ENCODE peak calls at places on chromosome 1, in seven cellular contexts. One of them, this sample, is unnamed.

GRCh38 chr1:215439549-215439948 is 127.6 kb upstream of the KCTD3 start:
- DNase-seq in mammary epithelial cell: no peak
- DNase-seq in osteocyte: no peak
- DNase-seq in M059J: no peak
- DNase-seq in NAMALWA: no peak
- DNase-seq in NCI-H510A treated with DMSO at 0.1 percent for 48 hours: no peak
- DNase-seq in LHCN-M2: no peak
- DNase-seq in this sample: no peak

GRCh38 chr1:206924549-206925115 is 2.9 kb upstream of the FCMR start:
- DNase-seq in mammary epithelial cell: no peak
- DNase-seq in osteocyte: no peak
- DNase-seq in M059J: no peak
- DNase-seq in NAMALWA: no peak
- DNase-seq in NCI-H510A treated with DMSO at 0.1 percent for 48 hours: no peak
- DNase-seq in LHCN-M2: no peak
- DNase-seq in this sample: peak

GRCh38 chr1:55172272-55172671 is 42.9 kb downstream of the USP24 start:
- DNase-seq in mammary epithelial cell: no peak
- DNase-seq in osteocyte: no peak
- DNase-seq in M059J: no peak
- DNase-seq in NAMALWA: no peak
- DNase-seq in NCI-H510A treated with DMSO at 0.1 percent for 48 hours: no peak
- DNase-seq in LHCN-M2: peak
- DNase-seq in this sample: no peak

GRCh38 chr1:154520333-154520732 is 18.1 kb upstream of the SHE start:
- DNase-seq in mammary epithelial cell: peak
- DNase-seq in osteocyte: no peak
- DNase-seq in M059J: no peak
- DNase-seq in NAMALWA: no peak
- DNase-seq in NCI-H510A treated with DMSO at 0.1 percent for 48 hours: no peak
- DNase-seq in LHCN-M2: no peak
- DNase-seq in this sample: no peak

GRCh38 chr1:37265156-37265555 is 209.2 kb upstream of the ZC3H12A start:
- DNase-seq in mammary epithelial cell: no peak
- DNase-seq in osteocyte: no peak
- DNase-seq in M059J: no peak
- DNase-seq in NAMALWA: no peak
- DNase-seq in NCI-H510A treated with DMSO at 0.1 percent for 48 hours: no peak
- DNase-seq in LHCN-M2: no peak
- DNase-seq in this sample: no peak

GRCh38 chr1:211036701-211037494 is 97.0 kb downstream of the KCNH1 start:
- DNase-seq in mammary epithelial cell: peak
- DNase-seq in osteocyte: no peak
- DNase-seq in M059J: peak
- DNase-seq in NAMALWA: no peak
- DNase-seq in NCI-H510A treated with DMSO at 0.1 percent for 48 hours: no peak
- DNase-seq in LHCN-M2: peak
- DNase-seq in this sample: peak

GRCh38 chr1:111990026-111990877 is 784 bp upstream of the KCND3 start:
- DNase-seq in mammary epithelial cell: peak
- DNase-seq in osteocyte: no peak
- DNase-seq in M059J: no peak
- DNase-seq in NAMALWA: no peak
- DNase-seq in NCI-H510A treated with DMSO at 0.1 percent for 48 hours: peak
- DNase-seq in LHCN-M2: peak
- DNase-seq in this sample: peak

GRCh38 chr1:228735871-228736586 is 750 bp downstream of the RHOU start:
- DNase-seq in mammary epithelial cell: no peak
- DNase-seq in osteocyte: no peak
- DNase-seq in M059J: no peak
- DNase-seq in NAMALWA: no peak
- DNase-seq in NCI-H510A treated with DMSO at 0.1 percent for 48 hours: peak
- DNase-seq in LHCN-M2: no peak
- DNase-seq in this sample: peak

GRCh38 chr1:235907897-235908240 is 41.2 kb upstream of the LYST start:
- DNase-seq in mammary epithelial cell: no peak
- DNase-seq in osteocyte: no peak
- DNase-seq in M059J: no peak
- DNase-seq in NAMALWA: no peak
- DNase-seq in NCI-H510A treated with DMSO at 0.1 percent for 48 hours: no peak
- DNase-seq in LHCN-M2: no peak
- DNase-seq in this sample: no peak

GRCh38 chr1:72037745-72038343 is 244.5 kb downstream of the NEGR1 start:
- DNase-seq in mammary epithelial cell: peak
- DNase-seq in osteocyte: no peak
- DNase-seq in M059J: peak
- DNase-seq in NAMALWA: peak
- DNase-seq in NCI-H510A treated with DMSO at 0.1 percent for 48 hours: peak
- DNase-seq in LHCN-M2: peak
- DNase-seq in this sample: peak

GRCh38 chr1:227192163-227192562 is 126.1 kb downstream of the CDC42BPA start:
- DNase-seq in mammary epithelial cell: peak
- DNase-seq in osteocyte: no peak
- DNase-seq in M059J: peak
- DNase-seq in NAMALWA: peak
- DNase-seq in NCI-H510A treated with DMSO at 0.1 percent for 48 hours: peak
- DNase-seq in LHCN-M2: peak
- DNase-seq in this sample: peak

GRCh38 chr1:215502081-215502480 is 65.0 kb upstream of the KCTD3 start:
- DNase-seq in mammary epithelial cell: peak
- DNase-seq in osteocyte: no peak
- DNase-seq in M059J: no peak
- DNase-seq in NAMALWA: no peak
- DNase-seq in NCI-H510A treated with DMSO at 0.1 percent for 48 hours: no peak
- DNase-seq in LHCN-M2: no peak
- DNase-seq in this sample: no peak

GRCh38 chr1:246483204-246483933 is 23.7 kb downstream of the SMYD3 start:
- DNase-seq in mammary epithelial cell: no peak
- DNase-seq in osteocyte: no peak
- DNase-seq in M059J: peak
- DNase-seq in NAMALWA: no peak
- DNase-seq in NCI-H510A treated with DMSO at 0.1 percent for 48 hours: no peak
- DNase-seq in LHCN-M2: no peak
- DNase-seq in this sample: no peak

GRCh38 chr1:66933887-66934700 is 9.3 kb downstream of the MIER1 start:
- DNase-seq in mammary epithelial cell: peak
- DNase-seq in osteocyte: no peak
- DNase-seq in M059J: peak
- DNase-seq in NAMALWA: no peak
- DNase-seq in NCI-H510A treated with DMSO at 0.1 percent for 48 hours: no peak
- DNase-seq in LHCN-M2: no peak
- DNase-seq in this sample: no peak

GRCh38 chr1:185162491-185162890 is 5.5 kb downstream of the SWT1 start:
- DNase-seq in mammary epithelial cell: no peak
- DNase-seq in osteocyte: no peak
- DNase-seq in M059J: no peak
- DNase-seq in NAMALWA: no peak
- DNase-seq in NCI-H510A treated with DMSO at 0.1 percent for 48 hours: no peak
- DNase-seq in LHCN-M2: no peak
- DNase-seq in this sample: no peak

GRCh38 chr1:184160942-184161698 is 109.6 kb downstream of the TSEN15 start:
- DNase-seq in mammary epithelial cell: peak
- DNase-seq in osteocyte: no peak
- DNase-seq in M059J: peak
- DNase-seq in NAMALWA: no peak
- DNase-seq in NCI-H510A treated with DMSO at 0.1 percent for 48 hours: no peak
- DNase-seq in LHCN-M2: no peak
- DNase-seq in this sample: no peak

GRCh38 chr1:107993920-107994319 is 28.9 kb upstream of the VAV3 start:
- DNase-seq in mammary epithelial cell: peak
- DNase-seq in osteocyte: no peak
- DNase-seq in M059J: peak
- DNase-seq in NAMALWA: no peak
- DNase-seq in NCI-H510A treated with DMSO at 0.1 percent for 48 hours: no peak
- DNase-seq in LHCN-M2: no peak
- DNase-seq in this sample: no peak

This sample was measured in DMS53.